ENCODE peak calls at places on chromosome 18, in eight cellular contexts. C is CD8-positive, alpha-beta memory T cell; J is DND-41; P is neural progenitor cell; T is ascending aorta; B is cardiac muscle cell; U is Peyer's patch; K is body of pancreas. H is an unnamed sample. For H3K4me1, the result is how much of the 10 kb centered on the place peaks cover.

GRCh38 chr18:49691177-49691608 is 122.1 kb downstream of the ACAA2 start:
- DNase-seq in C (no peak), J (no peak), P (no peak), T (no peak), B (peak), U (no peak), K (no peak), H (peak)

GRCh38 chr18:68604256-68604655 is 110.7 kb downstream of the TMX3 start:
- DNase-seq in C (no peak), J (no peak), P (no peak), T (no peak), B (peak), U (no peak), K (no peak), H (no peak)

GRCh38 chr18:21262979-21263378 is 20.9 kb downstream of the GREB1L start:
- DNase-seq in C (no peak), J (no peak), P (peak), T (no peak), B (no peak), U (no peak), K (no peak), H (no peak)

GRCh38 chr18:24875761-24876160 is 415.3 kb downstream of the HRH4 start:
- DNase-seq in C (no peak), J (no peak), P (peak), T (no peak), B (no peak), U (no peak), K (no peak), H (no peak)

GRCh38 chr18:74289137-74289536 is 2.6 kb downstream of the CYB5A start:
- DNase-seq in C (no peak), J (no peak), P (no peak), T (no peak), B (peak), U (no peak), K (no peak), H (no peak)

GRCh38 chr18:79394438-79395307 is 1.1 kb upstream of the NFATC1 start:
- DNase-seq in C (peak), J (no peak), P (peak), T (peak), B (peak), U (peak), K (peak), H (no peak)

GRCh38 chr18:6557470-6558245 is 142.9 kb upstream of the L3MBTL4 start:
- DNase-seq in C (no peak), J (no peak), P (peak), T (no peak), B (no peak), U (no peak), K (no peak), H (no peak)

GRCh38 chr18:3706279-3707097 is 256.5 kb downstream of the TGIF1 start:
- DNase-seq in C (no peak), J (no peak), P (no peak), T (no peak), B (peak), U (no peak), K (no peak), H (no peak)

GRCh38 chr18:78779996-78780718 is 199.5 kb upstream of the SALL3 start:
- DNase-seq in C (no peak), J (no peak), P (no peak), T (peak), B (no peak), U (peak), K (peak), H (no peak)

GRCh38 chr18:57670046-57670445 is 48.4 kb upstream of the NARS1 start:
- DNase-seq in C (no peak), J (no peak), P (no peak), T (no peak), B (no peak), U (no peak), K (no peak), H (no peak)

DNA sequence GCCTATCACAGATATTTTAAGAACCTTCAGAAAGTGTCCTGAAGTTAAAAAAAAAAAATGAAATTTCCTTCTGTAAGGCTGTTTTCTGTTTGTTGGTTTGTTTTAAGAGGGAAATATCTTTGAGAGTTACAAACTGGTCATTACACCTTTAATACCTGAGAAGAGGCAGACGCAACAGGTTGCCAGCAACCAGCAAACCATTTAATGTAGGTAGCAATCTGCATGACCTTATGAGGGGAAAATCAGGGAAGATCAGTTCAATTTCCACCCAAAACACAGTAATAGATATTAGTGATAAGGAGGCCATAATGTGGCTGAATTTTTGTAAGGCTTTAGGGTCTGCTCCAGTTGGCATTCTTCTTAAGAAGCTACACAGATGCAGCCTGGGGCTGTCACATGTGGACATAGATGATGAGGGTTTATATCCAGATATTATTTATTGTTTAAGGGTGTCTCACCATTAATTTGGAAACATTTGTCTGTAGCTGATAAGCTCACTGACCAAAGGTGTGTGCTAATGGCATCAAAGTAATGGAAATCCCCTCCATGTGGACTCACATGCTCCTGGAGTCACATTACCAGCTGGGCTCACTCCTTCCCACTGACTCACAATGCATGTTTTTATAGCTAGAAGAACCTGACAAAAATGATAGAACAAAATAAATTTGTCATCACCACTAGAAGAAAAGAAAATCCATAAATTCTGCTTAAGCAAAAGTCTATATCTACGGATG is 83.5 kb upstream of the DTNA start:
- DNase-seq in C (no peak), J (no peak), P (no peak), T (no peak), B (no peak), U (no peak), K (no peak), H (no peak)
- H3K27ac ChIP-seq in C (no peak), J (no peak), P (no peak), T (no peak), B (no peak), U (no peak), K (no peak), H (no peak)

DNA sequence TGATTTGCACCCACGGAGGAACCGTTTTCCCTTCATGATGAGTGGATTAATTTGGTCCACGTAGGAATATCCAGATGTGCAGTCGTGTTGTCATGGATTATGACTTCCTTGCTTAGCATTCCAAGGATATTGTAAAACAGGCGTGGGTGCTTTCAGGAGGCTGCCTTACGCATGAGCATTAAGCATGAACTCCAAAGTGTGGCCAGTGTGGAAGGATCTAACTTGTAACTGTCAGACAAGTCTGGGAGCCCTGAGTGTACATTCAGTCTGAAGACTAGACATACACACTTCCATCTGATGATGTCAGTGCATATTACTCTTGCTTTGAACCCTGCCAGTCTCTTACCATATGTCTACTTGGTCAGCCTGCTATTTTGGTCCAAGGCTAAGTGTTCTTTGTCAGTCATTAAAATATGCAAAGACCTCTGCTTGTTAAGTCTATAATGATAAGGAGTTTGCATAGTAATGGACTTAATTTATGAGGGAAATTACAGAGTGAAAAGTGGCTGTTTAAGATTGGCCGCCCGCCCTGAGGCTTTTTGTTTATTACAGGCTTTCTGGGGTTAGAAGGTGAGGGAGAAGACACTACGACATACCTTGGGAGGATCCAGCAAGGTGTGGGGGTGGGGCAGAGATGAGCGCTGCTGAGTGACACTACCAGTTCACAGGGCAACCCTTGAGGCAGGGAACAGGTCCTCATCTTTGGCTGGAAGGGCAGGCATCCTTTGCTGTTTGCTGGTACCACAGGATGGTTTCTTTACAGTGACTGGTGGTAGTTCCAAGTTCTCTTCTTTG is 48.3 kb downstream of the CABLES1 start:
- DNase-seq in C (no peak), J (no peak), P (no peak), T (no peak), B (peak), U (no peak), K (no peak), H (no peak)
- H3K4me1 ChIP-seq in C (under half), J (under half), P (under half), T (under half), B (under half), U (under half), K (under half), H (under half)

GRCh38 chr18:55380574-55380973 is 207.4 kb downstream of the TCF4 start:
- DNase-seq in C (no peak), J (no peak), P (no peak), T (no peak), B (no peak), U (no peak), K (no peak), H (no peak)

GRCh38 chr18:55376387-55376786 is 211.6 kb downstream of the TCF4 start:
- DNase-seq in C (no peak), J (no peak), P (no peak), T (no peak), B (no peak), U (no peak), K (no peak), H (no peak)

GRCh38 chr18:55372205-55372604 is 215.8 kb downstream of the TCF4 start:
- DNase-seq in C (no peak), J (no peak), P (no peak), T (no peak), B (no peak), U (no peak), K (no peak), H (no peak)

GRCh38 chr18:55381277-55381676 is 206.7 kb downstream of the TCF4 start:
- DNase-seq in C (no peak), J (no peak), P (no peak), T (no peak), B (peak), U (no peak), K (no peak), H (no peak)

GRCh38 chr18:55375930-55376329 is 212.1 kb downstream of the TCF4 start:
- DNase-seq in C (no peak), J (no peak), P (no peak), T (no peak), B (no peak), U (no peak), K (no peak), H (no peak)
- H3K27ac ChIP-seq in C (no peak), J (no peak), P (no peak), T (no peak), B (no peak), U (no peak), K (no peak), H (no peak)

GRCh38 chr18:39843546-39843945 is 2111.5 kb upstream of the PIK3C3 start:
- DNase-seq in C (no peak), J (no peak), P (peak), T (no peak), B (no peak), U (no peak), K (no peak), H (no peak)
- H3K4me1 ChIP-seq in C (under half), J (under half), P (half or more), T (under half), B (under half), U (under half), K (under half), H (under half)

GRCh38 chr18:55484773-55485172 is 103.2 kb downstream of the TCF4 start:
- DNase-seq in C (no peak), J (no peak), P (no peak), T (no peak), B (no peak), U (no peak), K (no peak), H (no peak)
- H3K27ac ChIP-seq in C (no peak), J (no peak), P (no peak), T (no peak), B (no peak), U (no peak), K (no peak), H (no peak)

GRCh38 chr18:70385474-70385873 is 96.6 kb downstream of the SOCS6 start:
- DNase-seq in C (no peak), J (no peak), P (no peak), T (no peak), B (no peak), U (no peak), K (no peak), H (no peak)

GRCh38 chr18:70390366-70391090 is 101.7 kb downstream of the SOCS6 start:
- DNase-seq in C (no peak), J (no peak), P (no peak), T (no peak), B (no peak), U (no peak), K (no peak), H (no peak)

GRCh38 chr18:70386582-70386981 is 97.7 kb downstream of the SOCS6 start:
- DNase-seq in C (no peak), J (no peak), P (no peak), T (no peak), B (no peak), U (no peak), K (no peak), H (no peak)

GRCh38 chr18:70384181-70384790 is 95.4 kb downstream of the SOCS6 start:
- DNase-seq in C (no peak), J (no peak), P (no peak), T (no peak), B (peak), U (peak), K (no peak), H (no peak)

DNA sequence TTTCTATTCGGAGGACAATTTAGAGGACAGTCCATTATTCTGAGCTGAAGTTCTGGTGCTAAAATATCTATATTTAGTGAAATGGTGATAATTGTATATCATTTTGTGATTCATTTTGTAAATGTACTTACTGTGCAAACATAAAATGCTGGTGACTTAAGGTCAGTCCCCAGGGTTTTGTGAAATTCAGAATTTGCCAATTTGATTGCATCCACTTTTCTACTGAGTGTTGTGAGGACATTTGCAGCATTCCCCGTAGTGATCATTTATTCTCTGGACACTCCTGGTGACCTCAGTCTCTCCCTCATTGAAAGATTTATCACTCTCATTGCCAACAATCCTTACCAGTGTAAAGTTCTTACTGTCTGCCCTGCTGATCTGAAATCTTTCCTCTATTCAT is 98.2 kb downstream of the SOCS6 start:
- DNase-seq in C (no peak), J (no peak), P (no peak), T (no peak), B (no peak), U (no peak), K (no peak), H (no peak)
- H3K4me1 ChIP-seq in C (under half), J (under half), P (under half), T (under half), B (under half), U (under half), K (under half), H (under half)

GRCh38 chr18:46294325-46294724 is 190.1 kb downstream of the HAUS1 start:
- DNase-seq in C (no peak), J (no peak), P (no peak), T (no peak), B (peak), U (no peak), K (no peak), H (no peak)

GRCh38 chr18:46294751-46295150 is 190.6 kb downstream of the HAUS1 start:
- DNase-seq in C (no peak), J (no peak), P (no peak), T (peak), B (no peak), U (peak), K (no peak), H (no peak)

GRCh38 chr18:46296656-46297055 is 192.5 kb downstream of the HAUS1 start:
- DNase-seq in C (no peak), J (no peak), P (no peak), T (peak), B (no peak), U (peak), K (no peak), H (no peak)

GRCh38 chr18:46291149-46291548 is 187.0 kb downstream of the HAUS1 start:
- DNase-seq in C (no peak), J (no peak), P (no peak), T (peak), B (no peak), U (peak), K (no peak), H (no peak)

DNA sequence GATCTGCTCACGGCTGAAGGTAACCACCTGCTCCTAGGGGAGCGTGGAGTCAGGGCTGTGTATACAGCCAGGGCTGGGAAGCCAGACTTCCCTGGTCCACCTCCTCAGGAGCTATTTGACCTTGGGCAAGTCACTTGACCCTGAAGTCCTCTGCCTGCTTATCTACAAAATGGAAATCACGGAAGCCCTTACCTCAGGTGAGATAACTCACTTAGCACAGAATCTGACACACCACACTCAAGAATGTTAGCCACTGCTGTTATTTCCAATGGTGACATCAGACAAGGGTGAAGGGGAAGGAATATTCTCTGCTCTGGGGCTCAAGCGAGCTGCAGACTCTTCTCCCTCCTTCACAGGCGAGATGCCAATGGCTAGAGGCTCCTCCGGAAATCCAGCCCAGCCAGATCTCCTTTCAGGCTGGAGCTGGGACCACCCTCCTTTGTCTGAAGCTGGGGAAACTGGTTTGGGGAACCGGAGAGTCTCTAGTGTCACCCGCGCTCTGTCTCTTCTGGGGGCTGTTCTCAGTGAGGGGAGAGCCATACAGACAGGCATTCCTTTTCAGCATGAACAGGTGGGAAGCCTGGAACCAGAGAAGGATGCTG is 189.6 kb downstream of the HAUS1 start:
- DNase-seq in C (no peak), J (no peak), P (peak), T (no peak), B (peak), U (peak), K (no peak), H (no peak)
- H3K27ac ChIP-seq in C (no peak), J (no peak), P (no peak), T (no peak), B (peak), U (no peak), K (no peak), H (no peak)

GRCh38 chr18:13563390-13563805 is 163.0 kb downstream of the FAM210A start:
- DNase-seq in C (no peak), J (no peak), P (no peak), T (peak), B (no peak), U (peak), K (no peak), H (no peak)
- H3K4me1 ChIP-seq in C (under half), J (under half), P (under half), T (under half), B (under half), U (under half), K (under half), H (under half)

DNA sequence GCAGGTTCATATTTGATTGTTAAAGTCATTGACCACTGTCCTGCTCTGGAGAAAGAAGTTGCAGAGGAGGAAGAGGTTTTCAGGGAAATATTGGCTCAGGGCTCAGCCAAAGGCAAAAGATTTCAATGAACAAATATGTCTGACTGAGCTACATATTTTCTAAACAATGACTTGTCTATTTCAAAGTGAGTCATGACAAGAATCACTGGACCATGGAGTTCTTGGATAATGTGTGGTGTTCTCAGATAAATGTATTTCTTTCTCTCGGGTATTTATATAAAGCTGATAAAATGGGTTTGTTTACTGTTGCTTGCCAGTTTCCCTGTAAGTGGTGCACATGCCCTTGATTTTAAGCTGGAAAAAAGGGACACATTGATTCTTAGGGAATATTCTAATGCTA is 34.3 kb upstream of the RMP24 start:
- DNase-seq in C (no peak), J (no peak), P (no peak), T (no peak), B (peak), U (no peak), K (no peak), H (no peak)
- H3K27ac ChIP-seq in C (no peak), J (no peak), P (no peak), T (no peak), B (no peak), U (no peak), K (no peak), H (no peak)

DNA sequence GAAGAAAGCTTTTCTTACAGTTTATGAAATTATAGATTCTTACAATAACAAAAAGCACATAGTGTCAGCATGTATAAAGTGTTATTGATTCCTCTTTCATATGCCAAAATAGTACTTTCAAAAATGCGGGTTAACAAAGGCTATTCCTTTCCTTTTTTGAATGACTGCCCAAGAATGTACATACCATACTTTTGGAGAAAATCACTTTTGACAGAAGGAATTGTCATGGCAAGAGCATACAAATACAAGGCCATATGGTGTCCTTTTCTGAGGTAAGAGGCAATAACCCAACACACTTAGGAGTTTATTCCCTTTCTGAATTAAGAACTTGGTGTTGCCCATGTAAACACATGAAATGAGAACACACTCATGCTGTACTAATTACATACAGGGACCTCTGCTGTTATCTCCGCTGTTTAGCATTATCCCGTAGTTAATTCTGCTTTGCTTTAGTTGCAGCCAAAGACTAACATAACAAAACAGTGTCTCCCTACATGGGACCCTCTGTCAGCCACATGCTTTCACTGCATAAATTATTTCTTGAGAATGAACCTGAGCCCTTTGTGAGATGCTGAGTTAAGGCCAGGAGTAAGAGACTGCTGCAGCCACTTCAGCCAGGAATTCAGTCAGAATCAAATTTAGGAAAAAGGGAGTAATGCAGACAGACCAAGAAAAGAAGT is 67.0 kb downstream of the CDH2 start:
- DNase-seq in C (no peak), J (no peak), P (no peak), T (no peak), B (no peak), U (no peak), K (no peak), H (no peak)
- H3K4me1 ChIP-seq in C (under half), J (under half), P (half or more), T (under half), B (half or more), U (under half), K (under half), H (under half)